ENCODE peak calls at places on chromosomes 6 and 20, in five cellular contexts. S is right cardiac atrium, I is iPS DF 6.9, O is aorta, V is left lung. X is an unnamed sample.
A peak's percentile ranks its signal among the peaks of the same experiment; 100 is the strongest.

GRCh38 chr6:24788031-24788665 is 10.6 kb downstream of the ARMH2 start:
- DNase-seq in S (no peak), I (no peak), O (no peak), V (no peak), X (no peak)

GRCh38 chr6:80214436-80215022 is 108.1 kb downstream of the BCKDHB start:
- DNase-seq in S (peak; percentile 25), I (peak; percentile 5), O (no peak), V (no peak), X (peak; percentile 22)

GRCh38 chr6:114108119-114109002 is 137.4 kb upstream of the HDAC2 start:
- DNase-seq in S (peak; percentile 55), I (peak; percentile 60), O (peak; percentile 80), V (no peak), X (peak; percentile 33)

GRCh38 chr6:20440291-20440690 is 38.6 kb downstream of the E2F3 start:
- DNase-seq in S (no peak), I (no peak), O (no peak), V (no peak), X (no peak)

GRCh38 chr6:89281779-89282246 is 33.3 kb downstream of the GABRR2 start:
- DNase-seq in S (no peak), I (peak; percentile 57), O (no peak), V (no peak), X (no peak)

GRCh38 chr6:148240463-148240845 is 102.2 kb upstream of the SASH1 start:
- DNase-seq in S (peak; percentile 52), I (no peak), O (peak; percentile 81), V (no peak), X (no peak)

GRCh38 chr6:42367353-42368011 is 84.2 kb downstream of the TRERF1 start:
- DNase-seq in S (no peak), I (no peak), O (no peak), V (no peak), X (no peak)

GRCh38 chr6:107803957-107804356 is 20.2 kb downstream of the SCML4 start:
- DNase-seq in S (no peak), I (no peak), O (no peak), V (no peak), X (no peak)

GRCh38 chr6:3768502-3768901 is 17.0 kb upstream of the PXDC1 start:
- DNase-seq in S (no peak), I (no peak), O (no peak), V (no peak), X (no peak)

GRCh38 chr6:130927305-130927704 is 100.1 kb downstream of the SMLR1 start:
- DNase-seq in S (no peak), I (no peak), O (no peak), V (no peak), X (no peak)

GRCh38 chr6:129923520-129923919 is 62.4 kb upstream of the TMEM244 start:
- DNase-seq in S (no peak), I (no peak), O (no peak), V (no peak), X (no peak)

GRCh38 chr6:51029576-51029975 is 210.9 kb downstream of the TFAP2B start:
- DNase-seq in S (no peak), I (no peak), O (no peak), V (no peak), X (no peak)

GRCh38 chr20:63703471-63703975 is 4.3 kb downstream of the ARFRP1 start:
- DNase-seq in S (no peak), I (no peak), O (peak; percentile 75), V (peak; percentile 67), X (no peak)

GRCh38 chr6:99885051-99885450 is 109.0 kb downstream of the MCHR2 start:
- DNase-seq in S (no peak), I (no peak), O (no peak), V (no peak), X (no peak)

GRCh38 chr6:161411265-161411944 is 137.5 kb upstream of the AGPAT4 start:
- DNase-seq in S (no peak), I (no peak), O (no peak), V (no peak), X (no peak)

GRCh38 chr6:5316946-5317345 is 55.6 kb downstream of the FARS2 start:
- DNase-seq in S (no peak), I (no peak), O (no peak), V (no peak), X (no peak)

GRCh38 chr20:50054626-50055511 is 58.1 kb downstream of the UBE2V1 start:
- DNase-seq in S (peak; percentile 75), I (no peak), O (peak; percentile 81), V (no peak), X (no peak)

GRCh38 chr6:27161946-27162603 is 85.4 kb upstream of the PRSS16 start:
- DNase-seq in S (no peak), I (no peak), O (no peak), V (no peak), X (peak; percentile 81)

GRCh38 chr6:12115001-12115400 is 102.9 kb downstream of the HIVEP1 start:
- DNase-seq in S (no peak), I (no peak), O (no peak), V (no peak), X (no peak)
- H3K4me1 ChIP-seq in S (peaks cover 5% of the 10 kb centered on the region), I (peaks cover 1% of the 10 kb centered on the region), O (no peaks in the 10 kb centered on the region), V (no peaks in the 10 kb centered on the region), X (no peaks in the 10 kb centered on the region)

GRCh38 chr6:149346075-149346474 is 28.6 kb downstream of the TAB2 start:
- DNase-seq in S (no peak), I (no peak), O (no peak), V (no peak), X (no peak)

GRCh38 chr6:149342525-149342924 is 25.0 kb downstream of the TAB2 start:
- DNase-seq in S (no peak), I (no peak), O (no peak), V (no peak), X (no peak)

DNA sequence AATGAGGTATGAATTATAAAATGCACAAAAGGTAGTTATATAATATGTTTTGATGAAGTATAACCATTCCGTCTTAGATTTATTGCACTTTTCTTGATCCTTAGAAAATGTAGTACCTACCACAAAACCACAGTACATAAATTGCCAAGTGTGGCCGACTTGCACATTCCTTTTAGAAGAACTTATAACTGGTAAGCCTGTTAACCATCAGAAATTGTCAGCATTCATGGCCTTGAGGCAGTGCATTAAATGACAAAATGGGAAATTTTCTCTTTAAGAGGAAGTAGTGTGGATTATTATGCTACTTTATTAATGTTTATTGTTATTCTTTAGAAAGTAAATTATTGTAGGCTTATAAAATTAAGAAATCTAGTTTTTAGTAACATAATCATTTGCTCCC is 29.6 kb downstream of the TAB2 start:
- DNase-seq in S (no peak), I (no peak), O (no peak), V (no peak), X (no peak)
- H3K4me1 ChIP-seq in S (peaks cover 1% of the 10 kb centered on the region), I (no peaks in the 10 kb centered on the region), O (no peaks in the 10 kb centered on the region), V (peaks cover 10% of the 10 kb centered on the region), X (no peaks in the 10 kb centered on the region)

GRCh38 chr20:17961600-17961965 is 7.0 kb downstream of the SNX5 start:
- DNase-seq in S (no peak), I (no peak), O (no peak), V (no peak), X (no peak)
- H3K4me1 ChIP-seq in S (peaks cover 19% of the 10 kb centered on the region), I (peaks cover 2% of the 10 kb centered on the region), O (peaks cover 1% of the 10 kb centered on the region), V (peaks cover 65% of the 10 kb centered on the region), X (peaks cover 73% of the 10 kb centered on the region)

GRCh38 chr6:106527979-106528378 is 101.3 kb downstream of the RTN4IP1 start:
- DNase-seq in S (no peak), I (no peak), O (no peak), V (no peak), X (peak; percentile 96)

GRCh38 chr6:106525111-106525884 is 104.0 kb downstream of the RTN4IP1 start:
- DNase-seq in S (no peak), I (no peak), O (no peak), V (no peak), X (no peak)

GRCh38 chr6:106528521-106528920 is 100.8 kb downstream of the RTN4IP1 start:
- DNase-seq in S (no peak), I (no peak), O (no peak), V (no peak), X (no peak)

GRCh38 chr6:106525885-106526280 is 103.4 kb downstream of the RTN4IP1 start:
- DNase-seq in S (no peak), I (no peak), O (no peak), V (no peak), X (no peak)

GRCh38 chr6:106527111-106527510 is 102.2 kb downstream of the RTN4IP1 start:
- DNase-seq in S (no peak), I (no peak), O (no peak), V (no peak), X (no peak)
- H3K4me1 ChIP-seq in S (no peaks in the 10 kb centered on the region), I (no peaks in the 10 kb centered on the region), O (no peaks in the 10 kb centered on the region), V (peaks cover 7% of the 10 kb centered on the region), X (peaks cover 42% of the 10 kb centered on the region)

GRCh38 chr6:155544677-155545076 is 89.0 kb upstream of the NOX3 start:
- DNase-seq in S (no peak), I (no peak), O (no peak), V (no peak), X (no peak)
- H3K4me1 ChIP-seq in S (no peaks in the 10 kb centered on the region), I (no peaks in the 10 kb centered on the region), O (no peaks in the 10 kb centered on the region), V (no peaks in the 10 kb centered on the region), X (no peaks in the 10 kb centered on the region)

DNA sequence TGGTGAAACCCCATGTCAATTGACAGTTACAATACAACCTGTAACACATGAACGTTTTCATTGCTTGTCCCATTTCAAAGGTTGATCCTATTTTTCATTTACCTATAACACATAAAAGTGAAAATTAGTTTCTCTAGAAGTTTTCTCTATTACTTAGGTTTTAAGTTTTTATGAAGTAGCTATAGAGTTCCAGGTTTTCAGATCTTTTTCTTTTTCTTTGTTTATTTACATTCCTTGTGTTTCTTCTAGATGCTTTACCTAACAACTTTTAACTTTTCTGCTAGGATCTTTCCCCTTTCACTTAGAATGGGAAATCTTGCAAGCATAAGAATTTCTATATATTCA is 232.6 kb downstream of the PLCB1 start:
- DNase-seq in S (no peak), I (no peak), O (no peak), V (no peak), X (no peak)
- H3K4me1 ChIP-seq in S (peaks cover 4% of the 10 kb centered on the region), I (peaks cover 2% of the 10 kb centered on the region), O (no peaks in the 10 kb centered on the region), V (no peaks in the 10 kb centered on the region), X (no peaks in the 10 kb centered on the region)

DNA sequence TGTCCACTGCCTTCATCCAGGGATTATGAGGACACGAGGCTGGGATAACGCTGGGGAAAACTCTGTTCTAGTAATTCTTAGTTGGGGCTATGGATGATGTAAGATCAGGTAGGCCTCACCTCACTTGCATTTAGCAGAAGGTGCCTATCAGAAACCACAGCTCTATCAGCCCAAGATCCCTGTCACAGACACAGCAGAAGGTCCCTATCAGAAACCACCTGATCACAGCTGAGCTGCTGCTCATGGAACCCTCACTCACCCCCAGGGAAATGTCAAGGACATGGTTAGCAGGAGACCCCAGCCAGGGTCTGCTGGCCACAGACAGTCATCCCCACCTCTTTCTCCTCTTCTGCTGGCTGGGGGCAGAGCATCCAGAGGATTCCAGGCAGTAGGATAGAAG is 52.5 kb downstream of the RAB44 start:
- DNase-seq in S (no peak), I (no peak), O (no peak), V (no peak), X (no peak)
- H3K4me1 ChIP-seq in S (peaks cover 2% of the 10 kb centered on the region), I (no peaks in the 10 kb centered on the region), O (no peaks in the 10 kb centered on the region), V (no peaks in the 10 kb centered on the region), X (peaks cover 3% of the 10 kb centered on the region)

DNA sequence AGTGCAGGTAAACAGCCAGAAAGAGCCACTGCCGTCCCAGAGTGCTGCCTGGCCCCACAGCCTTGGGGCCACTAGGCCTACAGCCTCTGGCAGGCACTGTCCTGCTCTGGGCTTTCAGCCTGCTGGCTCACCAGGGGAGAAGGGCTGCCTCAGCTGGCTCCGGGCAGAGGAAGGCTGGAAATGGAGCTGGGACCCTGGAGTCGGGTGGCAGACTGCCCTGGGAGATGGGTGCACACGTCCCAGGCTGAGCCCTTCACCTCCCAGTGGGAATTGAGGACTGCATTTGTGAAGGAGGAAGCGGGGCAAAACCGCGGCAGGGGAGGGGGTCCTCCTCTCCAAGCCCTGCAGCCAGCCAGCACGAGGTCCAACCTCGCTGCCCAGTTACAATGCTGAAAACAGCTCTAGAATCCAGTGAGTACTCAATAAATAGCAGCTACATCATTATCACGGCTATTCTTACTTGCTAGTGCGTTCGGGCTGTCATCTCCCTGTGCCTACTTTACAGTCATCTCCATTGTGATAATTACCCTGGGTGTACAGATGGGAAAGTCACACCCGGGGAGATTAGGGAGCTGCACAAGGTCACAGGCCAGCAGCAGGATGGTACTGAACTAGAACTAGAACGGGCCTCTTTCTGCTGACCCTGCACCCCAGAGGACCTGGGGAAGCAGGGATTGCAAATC is 13.1 kb downstream of the ACSS1 start:
- DNase-seq in S (peak; percentile 31), I (no peak), O (peak; percentile 71), V (no peak), X (no peak)
- H3K4me1 ChIP-seq in S (peaks cover 46% of the 10 kb centered on the region), I (no peaks in the 10 kb centered on the region), O (peaks cover 3% of the 10 kb centered on the region), V (peaks cover 32% of the 10 kb centered on the region), X (peaks cover 6% of the 10 kb centered on the region)

X was measured in Panc1.